ENCODE peak calls at places on chromosomes 1 and 21, in ten cellular contexts. V is thoracic aorta, P is keratinocyte, Q is heart left ventricle, B is mammary epithelial cell, J is PC-3, H is colonic mucosa, S is breast epithelium, W is IMR-90, A is pancreas. T is an unnamed sample.

GRCh38 chr1:211279340-211279739 is 20.2 kb downstream of the RCOR3 start:
- DNase-seq in V (no peak), P (no peak), Q (no peak), B (no peak), J (no peak), H (no peak), S (no peak), W (no peak), A (no peak), T (no peak)

GRCh38 chr1:39898648-39899603 is 2.8 kb downstream of the MYCL start:
- DNase-seq in V (no peak), P (no peak), Q (no peak), B (no peak), J (peak), H (peak), S (no peak), W (peak), A (peak), T (no peak)

GRCh38 chr1:18676431-18676830 is 45.8 kb downstream of the PAX7 start:
- DNase-seq in V (no peak), P (no peak), Q (no peak), B (no peak), J (no peak), H (no peak), S (no peak), W (no peak), A (no peak), T (no peak)

GRCh38 chr1:55682198-55682597 is 467.0 kb upstream of the USP24 start:
- DNase-seq in V (no peak), P (no peak), Q (no peak), B (no peak), J (no peak), H (no peak), S (no peak), W (peak), A (no peak), T (no peak)

GRCh38 chr1:230139741-230140140 is 72.7 kb downstream of the GALNT2 start:
- DNase-seq in V (no peak), P (no peak), Q (no peak), B (no peak), J (peak), H (peak), S (no peak), W (peak), A (no peak), T (no peak)

GRCh38 chr1:166813508-166814223 is 25.6 kb upstream of the POGK start:
- DNase-seq in V (no peak), P (no peak), Q (no peak), B (no peak), J (peak), H (no peak), S (no peak), W (no peak), A (no peak), T (no peak)

GRCh38 chr21:44950016-44950326 is 10.1 kb downstream of the SLX9 start:
- DNase-seq in V (no peak), P (no peak), Q (no peak), B (no peak), J (no peak), H (no peak), S (no peak), W (no peak), A (no peak), T (no peak)

GRCh38 chr1:20184997-20185833 is 681 bp upstream of the UBXN10 start:
- DNase-seq in V (no peak), P (no peak), Q (no peak), B (no peak), J (no peak), H (no peak), S (no peak), W (no peak), A (no peak), T (no peak)

GRCh38 chr1:19484793-19485361 is 462 bp downstream of the CAPZB start:
- DNase-seq in V (no peak), P (no peak), Q (no peak), B (no peak), J (no peak), H (no peak), S (no peak), W (no peak), A (peak), T (no peak)

GRCh38 chr1:201933840-201934430 is 12.4 kb downstream of the LMOD1 start:
- DNase-seq in V (no peak), P (no peak), Q (no peak), B (peak), J (no peak), H (no peak), S (no peak), W (peak), A (no peak), T (no peak)

GRCh38 chr1:1021010-1021845 is 1.3 kb downstream of the AGRN start:
- DNase-seq in V (no peak), P (no peak), Q (peak), B (peak), J (peak), H (peak), S (peak), W (peak), A (peak), T (no peak)

GRCh38 chr1:119871881-119872280 is 24.4 kb downstream of the ADAM30 start:
- DNase-seq in V (no peak), P (no peak), Q (no peak), B (peak), J (peak), H (no peak), S (no peak), W (peak), A (no peak), T (no peak)

GRCh38 chr1:119647734-119648619 is at the start of gene ZNF697:
- DNase-seq in V (peak), P (peak), Q (peak), B (peak), J (peak), H (peak), S (peak), W (peak), A (peak), T (peak)

GRCh38 chr21:15894596-15894995 is 164.8 kb downstream of the USP25 start:
- DNase-seq in V (no peak), P (no peak), Q (no peak), B (no peak), J (peak), H (no peak), S (no peak), W (peak), A (no peak), T (no peak)

DNA sequence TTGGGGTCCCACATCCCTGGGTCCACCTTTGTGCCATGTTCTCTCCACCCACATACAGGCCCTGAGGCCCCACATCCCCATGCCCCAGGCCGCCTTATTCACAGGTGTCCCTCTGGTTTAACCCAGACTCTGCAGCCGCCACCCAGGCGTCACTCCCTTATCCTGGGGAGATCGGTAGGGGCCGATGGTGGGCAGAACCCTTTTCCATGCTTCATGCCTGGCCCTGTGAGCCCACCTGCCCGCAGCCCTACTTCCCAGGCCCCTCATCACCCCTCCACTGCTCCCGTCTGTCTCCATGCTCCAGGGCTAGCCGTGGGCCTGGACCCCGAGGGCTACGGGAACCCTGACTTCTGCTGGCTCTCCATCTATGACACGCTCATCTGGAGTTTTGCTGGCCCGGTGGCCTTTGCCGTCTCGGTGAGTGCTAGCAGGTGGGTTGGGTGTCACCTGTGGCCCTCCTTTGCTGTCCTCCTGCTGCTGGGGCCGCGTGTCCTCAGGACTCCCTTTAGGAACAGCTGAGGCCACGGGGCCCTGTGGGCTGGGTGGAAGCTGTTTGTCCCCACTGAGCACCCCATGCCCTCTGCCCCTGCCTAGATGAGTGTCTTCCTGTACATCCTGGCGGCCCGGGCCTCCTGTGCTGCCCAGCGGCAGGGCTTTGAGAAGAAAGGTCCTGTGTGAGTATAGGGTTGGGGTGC is 12.2 kb downstream of the PSRC1 start:
- DNase-seq in V (no peak), P (no peak), Q (no peak), B (no peak), J (no peak), H (no peak), S (no peak), W (no peak), A (no peak), T (no peak)
- H3K27ac ChIP-seq in V (no peak), P (no peak), Q (no peak), B (no peak), J (no peak), H (no peak), S (no peak), W (no peak), A (no peak), T (no peak)

DNA sequence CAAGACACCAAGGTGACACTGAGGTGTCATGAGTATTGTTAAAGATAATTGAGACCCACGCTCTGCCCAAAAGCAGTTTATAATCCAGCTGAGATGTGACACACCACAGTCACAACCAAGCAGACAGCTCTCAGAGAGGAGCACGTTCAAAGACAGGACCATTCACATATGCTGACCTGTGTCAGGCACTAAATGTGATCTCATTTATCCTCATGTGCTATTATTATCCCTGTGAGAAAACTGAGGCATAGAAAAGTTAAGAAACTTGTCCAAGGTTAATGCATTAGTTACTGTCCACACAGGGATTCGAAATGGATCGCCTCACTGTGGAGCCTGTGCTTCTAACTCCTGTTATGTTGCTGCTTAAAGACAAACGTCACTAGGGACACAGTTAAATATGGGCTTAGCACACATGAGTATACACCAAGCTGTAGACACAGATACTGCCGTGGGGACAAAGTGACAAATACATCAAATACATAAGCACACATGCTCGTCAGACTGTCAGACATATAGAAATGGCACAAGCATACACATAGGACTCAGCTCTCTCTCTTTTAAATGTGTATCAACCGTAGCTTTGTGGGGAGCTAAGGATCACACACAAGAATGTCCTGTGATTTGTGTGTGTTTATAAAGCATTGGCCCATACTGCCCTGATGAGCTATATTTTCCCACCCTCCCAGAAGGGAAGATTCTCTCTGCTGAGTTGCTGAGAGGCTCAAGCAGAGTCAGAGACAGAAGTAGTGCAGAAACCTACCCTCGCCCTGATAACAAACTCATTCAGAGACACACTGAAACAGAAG is 3.5 kb upstream of the IGSF8 start:
- DNase-seq in V (no peak), P (no peak), Q (no peak), B (no peak), J (no peak), H (no peak), S (no peak), W (peak), A (no peak), T (no peak)
- H3K27ac ChIP-seq in V (peak), P (no peak), Q (peak), B (no peak), J (no peak), H (no peak), S (peak), W (no peak), A (peak), T (no peak)

DNA sequence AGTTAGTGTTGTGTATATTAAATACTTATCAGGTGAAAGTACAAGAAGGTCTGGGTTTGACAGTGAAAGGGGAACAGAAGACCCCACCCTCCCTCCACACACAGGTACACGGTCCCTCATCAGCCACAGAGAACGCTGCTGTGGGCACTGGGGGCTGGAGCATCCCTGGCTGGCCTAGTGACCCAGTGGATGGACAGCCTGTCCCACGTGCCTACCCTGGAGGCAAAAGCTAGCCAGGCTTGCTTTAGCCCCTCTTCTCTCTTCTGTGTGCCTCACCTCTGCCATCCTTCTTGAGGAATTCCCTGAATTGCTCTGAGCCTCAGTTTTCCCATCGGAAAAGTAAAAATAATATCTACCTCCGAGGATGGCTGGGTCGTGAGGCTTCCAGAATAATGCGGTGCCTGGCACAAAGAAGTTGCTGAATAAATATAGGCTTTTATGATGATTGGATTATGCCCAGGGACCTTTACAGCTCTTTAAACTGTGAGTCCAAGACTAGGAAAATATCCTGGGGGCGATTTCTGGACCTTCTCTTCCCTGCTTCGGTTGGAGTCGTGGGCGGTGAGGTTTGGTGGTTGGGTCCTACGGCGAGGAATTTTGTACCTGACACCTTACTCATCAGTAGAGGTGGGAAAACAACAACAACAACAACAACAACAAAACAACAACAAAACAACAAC is 918 bp downstream of the IFNLR1 start:
- DNase-seq in V (no peak), P (no peak), Q (no peak), B (no peak), J (peak), H (no peak), S (no peak), W (no peak), A (no peak), T (no peak)
- H3K27ac ChIP-seq in V (no peak), P (peak), Q (no peak), B (no peak), J (peak), H (peak), S (peak), W (no peak), A (peak), T (peak)

GRCh38 chr1:9720785-9721605 is 69.5 kb downstream of the PIK3CD start:
- DNase-seq in V (no peak), P (no peak), Q (no peak), B (peak), J (no peak), H (no peak), S (no peak), W (no peak), A (no peak), T (no peak)

GRCh38 chr1:9719978-9720722 is 68.6 kb downstream of the PIK3CD start:
- DNase-seq in V (no peak), P (no peak), Q (no peak), B (no peak), J (no peak), H (no peak), S (no peak), W (no peak), A (no peak), T (no peak)

GRCh38 chr1:9722378-9722749 is 70.8 kb downstream of the PIK3CD start:
- DNase-seq in V (no peak), P (no peak), Q (no peak), B (no peak), J (no peak), H (no peak), S (no peak), W (no peak), A (no peak), T (no peak)

GRCh38 chr1:9723068-9723805 is 71.7 kb downstream of the PIK3CD start:
- DNase-seq in V (no peak), P (no peak), Q (no peak), B (no peak), J (no peak), H (no peak), S (no peak), W (no peak), A (no peak), T (no peak)

DNA sequence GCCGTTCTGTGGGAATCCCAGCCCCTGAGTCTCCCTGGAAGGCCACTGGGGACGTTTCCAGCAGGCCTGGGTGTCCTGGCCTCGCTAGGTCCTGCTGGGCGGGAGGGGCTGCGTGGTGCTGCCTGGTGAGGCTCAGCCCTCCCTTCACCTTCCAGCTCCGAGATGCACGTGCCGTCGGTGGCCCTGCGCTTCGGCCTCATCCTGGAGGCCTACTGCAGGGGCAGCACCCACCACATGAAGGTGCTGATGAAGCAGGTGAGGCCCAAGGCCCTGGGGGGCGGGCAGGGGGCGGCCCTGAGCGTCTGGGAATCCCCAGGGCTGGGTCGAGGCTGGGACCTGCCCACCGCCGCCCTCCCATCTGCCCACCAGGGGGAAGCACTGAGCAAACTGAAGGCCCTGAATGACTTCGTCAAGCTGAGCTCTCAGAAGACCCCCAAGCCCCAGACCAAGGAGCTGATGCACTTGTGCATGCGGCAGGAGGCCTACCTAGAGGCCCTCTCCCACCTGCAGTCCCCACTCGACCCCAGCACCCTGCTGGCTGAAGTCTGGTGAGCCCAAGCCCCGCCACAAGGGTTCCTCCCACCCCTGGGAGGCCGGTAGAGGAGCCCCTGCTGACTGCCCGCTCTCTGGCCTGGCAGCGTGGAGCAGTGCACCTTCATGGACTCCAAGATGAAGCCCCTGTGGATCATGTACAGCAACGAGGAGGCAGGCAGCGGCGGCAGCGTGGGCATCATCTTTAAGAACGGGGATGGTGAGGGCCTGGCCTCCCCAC is 70.3 kb downstream of the PIK3CD start:
- DNase-seq in V (no peak), P (no peak), Q (no peak), B (no peak), J (peak), H (peak), S (no peak), W (no peak), A (no peak), T (no peak)
- H3K27ac ChIP-seq in V (no peak), P (peak), Q (no peak), B (peak), J (no peak), H (no peak), S (peak), W (no peak), A (no peak), T (no peak)

T was measured in epithelial cell of prostate.